ENCODE peak calls at places on chromosome 17, in ten cellular contexts. One of them, this sample, is unnamed.

GRCh38 chr17:15954222-15954621 is 9.3 kb downstream of the ADORA2B start:
- DNase-seq in HCT116: peak
- DNase-seq in RWPE1: peak
- DNase-seq in CD8-positive, alpha-beta memory T cell: no peak
- DNase-seq in H9: no peak
- DNase-seq in WERI-Rb-1: no peak
- DNase-seq in fibroblast of lung: peak
- DNase-seq in left lung: no peak
- DNase-seq in GM23338: no peak
- DNase-seq in left ventricle myocardium inferior: no peak
- DNase-seq in this sample: peak

GRCh38 chr17:77076046-77076882 is 64.5 kb upstream of the SEC14L1 start:
- DNase-seq in left ventricle myocardium inferior: no peak
- DNase-seq in WERI-Rb-1: no peak
- DNase-seq in CD8-positive, alpha-beta memory T cell: no peak
- DNase-seq in fibroblast of lung: no peak
- DNase-seq in RWPE1: no peak
- DNase-seq in left lung: peak
- DNase-seq in GM23338: no peak
- DNase-seq in HCT116: no peak
- DNase-seq in H9: no peak
- DNase-seq in this sample: no peak

GRCh38 chr17:42260318-42260717 is 15.9 kb downstream of the STAT5B start:
- DNase-seq in left ventricle myocardium inferior: no peak
- DNase-seq in GM23338: no peak
- DNase-seq in fibroblast of lung: no peak
- DNase-seq in left lung: no peak
- DNase-seq in CD8-positive, alpha-beta memory T cell: no peak
- DNase-seq in WERI-Rb-1: no peak
- DNase-seq in HCT116: no peak
- DNase-seq in H9: no peak
- DNase-seq in RWPE1: no peak
- DNase-seq in this sample: no peak

GRCh38 chr17:47210105-47210504 is 957 bp downstream of the MYL4 start:
- DNase-seq in left lung: no peak
- DNase-seq in left ventricle myocardium inferior: no peak
- DNase-seq in GM23338: no peak
- DNase-seq in WERI-Rb-1: no peak
- DNase-seq in HCT116: no peak
- DNase-seq in CD8-positive, alpha-beta memory T cell: no peak
- DNase-seq in H9: no peak
- DNase-seq in RWPE1: no peak
- DNase-seq in fibroblast of lung: no peak
- DNase-seq in this sample: no peak

GRCh38 chr17:32335647-32336046 is 6.3 kb downstream of the C17orf75 start:
- DNase-seq in H9: no peak
- DNase-seq in CD8-positive, alpha-beta memory T cell: no peak
- DNase-seq in GM23338: no peak
- DNase-seq in left ventricle myocardium inferior: no peak
- DNase-seq in fibroblast of lung: peak
- DNase-seq in RWPE1: no peak
- DNase-seq in left lung: no peak
- DNase-seq in WERI-Rb-1: no peak
- DNase-seq in HCT116: no peak
- DNase-seq in this sample: no peak

GRCh38 chr17:74235040-74235581 is 21.7 kb downstream of the TTYH2 start:
- DNase-seq in CD8-positive, alpha-beta memory T cell: no peak
- DNase-seq in fibroblast of lung: no peak
- DNase-seq in WERI-Rb-1: no peak
- DNase-seq in left ventricle myocardium inferior: no peak
- DNase-seq in GM23338: no peak
- DNase-seq in left lung: no peak
- DNase-seq in RWPE1: no peak
- DNase-seq in HCT116: no peak
- DNase-seq in H9: no peak
- DNase-seq in this sample: no peak

GRCh38 chr17:41071606-41072375 is 6.1 kb upstream of the KRTAP2-4 start:
- DNase-seq in GM23338: no peak
- DNase-seq in left ventricle myocardium inferior: no peak
- DNase-seq in CD8-positive, alpha-beta memory T cell: no peak
- DNase-seq in HCT116: no peak
- DNase-seq in WERI-Rb-1: no peak
- DNase-seq in left lung: no peak
- DNase-seq in RWPE1: no peak
- DNase-seq in fibroblast of lung: no peak
- DNase-seq in H9: no peak
- DNase-seq in this sample: no peak

GRCh38 chr17:64008346-64008745 is 10.2 kb downstream of the PRR29 start:
- DNase-seq in H9: no peak
- DNase-seq in HCT116: no peak
- DNase-seq in CD8-positive, alpha-beta memory T cell: no peak
- DNase-seq in fibroblast of lung: no peak
- DNase-seq in RWPE1: no peak
- DNase-seq in left ventricle myocardium inferior: no peak
- DNase-seq in GM23338: no peak
- DNase-seq in left lung: no peak
- DNase-seq in WERI-Rb-1: no peak
- DNase-seq in this sample: no peak

GRCh38 chr17:75864448-75864871 is 9.3 kb upstream of the WBP2 start:
- DNase-seq in left lung: no peak
- DNase-seq in GM23338: peak
- DNase-seq in HCT116: no peak
- DNase-seq in RWPE1: no peak
- DNase-seq in WERI-Rb-1: no peak
- DNase-seq in CD8-positive, alpha-beta memory T cell: peak
- DNase-seq in fibroblast of lung: peak
- DNase-seq in left ventricle myocardium inferior: peak
- DNase-seq in H9: peak
- DNase-seq in this sample: no peak

GRCh38 chr17:29012535-29012934 is 6.7 kb upstream of the SEZ6 start:
- DNase-seq in RWPE1: no peak
- DNase-seq in GM23338: no peak
- DNase-seq in HCT116: no peak
- DNase-seq in CD8-positive, alpha-beta memory T cell: no peak
- DNase-seq in H9: no peak
- DNase-seq in left ventricle myocardium inferior: no peak
- DNase-seq in fibroblast of lung: no peak
- DNase-seq in WERI-Rb-1: no peak
- DNase-seq in left lung: no peak
- DNase-seq in this sample: no peak

GRCh38 chr17:41689497-41690299 is 1.0 kb downstream of the EIF1 start:
- DNase-seq in RWPE1: no peak
- DNase-seq in HCT116: no peak
- DNase-seq in CD8-positive, alpha-beta memory T cell: peak
- DNase-seq in H9: no peak
- DNase-seq in left lung: no peak
- DNase-seq in GM23338: peak
- DNase-seq in left ventricle myocardium inferior: no peak
- DNase-seq in WERI-Rb-1: peak
- DNase-seq in fibroblast of lung: peak
- DNase-seq in this sample: no peak

GRCh38 chr17:29645516-29646051 is 22.9 kb upstream of the CORO6 start:
- DNase-seq in left lung: no peak
- DNase-seq in left ventricle myocardium inferior: peak
- DNase-seq in CD8-positive, alpha-beta memory T cell: no peak
- DNase-seq in WERI-Rb-1: no peak
- DNase-seq in fibroblast of lung: peak
- DNase-seq in RWPE1: no peak
- DNase-seq in HCT116: no peak
- DNase-seq in H9: no peak
- DNase-seq in GM23338: no peak
- DNase-seq in this sample: no peak

GRCh38 chr17:602436-602835 is 112.2 kb downstream of the VPS53 start:
- DNase-seq in CD8-positive, alpha-beta memory T cell: no peak
- DNase-seq in HCT116: no peak
- DNase-seq in WERI-Rb-1: no peak
- DNase-seq in fibroblast of lung: no peak
- DNase-seq in GM23338: no peak
- DNase-seq in left lung: no peak
- DNase-seq in RWPE1: no peak
- DNase-seq in left ventricle myocardium inferior: no peak
- DNase-seq in H9: no peak
- DNase-seq in this sample: no peak

GRCh38 chr17:76267051-76267576 is 2.0 kb downstream of the UBALD2 start:
- DNase-seq in H9: no peak
- DNase-seq in GM23338: no peak
- DNase-seq in HCT116: no peak
- DNase-seq in RWPE1: no peak
- DNase-seq in left ventricle myocardium inferior: no peak
- DNase-seq in left lung: no peak
- DNase-seq in CD8-positive, alpha-beta memory T cell: no peak
- DNase-seq in fibroblast of lung: no peak
- DNase-seq in WERI-Rb-1: no peak
- DNase-seq in this sample: no peak

GRCh38 chr17:8947201-8947600 is 18.3 kb downstream of the PIK3R5 start:
- DNase-seq in left ventricle myocardium inferior: no peak
- DNase-seq in WERI-Rb-1: no peak
- DNase-seq in fibroblast of lung: no peak
- DNase-seq in GM23338: no peak
- DNase-seq in HCT116: peak
- DNase-seq in H9: no peak
- DNase-seq in left lung: no peak
- DNase-seq in CD8-positive, alpha-beta memory T cell: no peak
- DNase-seq in RWPE1: no peak
- DNase-seq in this sample: no peak

GRCh38 chr17:2040942-2041560 is 771 bp upstream of the OVCA2 start:
- DNase-seq in fibroblast of lung: no peak
- DNase-seq in H9: no peak
- DNase-seq in RWPE1: no peak
- DNase-seq in left ventricle myocardium inferior: no peak
- DNase-seq in CD8-positive, alpha-beta memory T cell: no peak
- DNase-seq in WERI-Rb-1: peak
- DNase-seq in left lung: no peak
- DNase-seq in HCT116: no peak
- DNase-seq in GM23338: no peak
- DNase-seq in this sample: no peak

GRCh38 chr17:79711715-79712305 is 18.9 kb upstream of the ENPP7 start:
- DNase-seq in H9: peak
- DNase-seq in WERI-Rb-1: no peak
- DNase-seq in fibroblast of lung: no peak
- DNase-seq in left ventricle myocardium inferior: no peak
- DNase-seq in CD8-positive, alpha-beta memory T cell: no peak
- DNase-seq in RWPE1: no peak
- DNase-seq in GM23338: peak
- DNase-seq in left lung: no peak
- DNase-seq in HCT116: no peak
- DNase-seq in this sample: no peak

GRCh38 chr17:45218895-45219661 is 2.6 kb upstream of the FMNL1 start:
- DNase-seq in H9: peak
- DNase-seq in left ventricle myocardium inferior: peak
- DNase-seq in CD8-positive, alpha-beta memory T cell: peak
- DNase-seq in RWPE1: peak
- DNase-seq in GM23338: peak
- DNase-seq in left lung: peak
- DNase-seq in fibroblast of lung: peak
- DNase-seq in WERI-Rb-1: peak
- DNase-seq in HCT116: peak
- DNase-seq in this sample: no peak

GRCh38 chr17:50946891-50947843 is 81.0 kb upstream of the TOB1 start:
- DNase-seq in left ventricle myocardium inferior: no peak
- DNase-seq in H9: peak
- DNase-seq in WERI-Rb-1: peak
- DNase-seq in fibroblast of lung: no peak
- DNase-seq in CD8-positive, alpha-beta memory T cell: no peak
- DNase-seq in GM23338: no peak
- DNase-seq in HCT116: no peak
- DNase-seq in RWPE1: no peak
- DNase-seq in left lung: no peak
- DNase-seq in this sample: no peak
- H3K27ac ChIP-seq in left ventricle myocardium inferior: peak
- H3K27ac ChIP-seq in H9: no peak
- H3K27ac ChIP-seq in WERI-Rb-1: peak
- H3K27ac ChIP-seq in fibroblast of lung: no peak
- H3K27ac ChIP-seq in CD8-positive, alpha-beta memory T cell: peak
- H3K27ac ChIP-seq in GM23338: no peak
- H3K27ac ChIP-seq in HCT116: no peak
- H3K27ac ChIP-seq in RWPE1: peak
- H3K27ac ChIP-seq in left lung: no peak
- H3K27ac ChIP-seq in this sample: no peak

DNA sequence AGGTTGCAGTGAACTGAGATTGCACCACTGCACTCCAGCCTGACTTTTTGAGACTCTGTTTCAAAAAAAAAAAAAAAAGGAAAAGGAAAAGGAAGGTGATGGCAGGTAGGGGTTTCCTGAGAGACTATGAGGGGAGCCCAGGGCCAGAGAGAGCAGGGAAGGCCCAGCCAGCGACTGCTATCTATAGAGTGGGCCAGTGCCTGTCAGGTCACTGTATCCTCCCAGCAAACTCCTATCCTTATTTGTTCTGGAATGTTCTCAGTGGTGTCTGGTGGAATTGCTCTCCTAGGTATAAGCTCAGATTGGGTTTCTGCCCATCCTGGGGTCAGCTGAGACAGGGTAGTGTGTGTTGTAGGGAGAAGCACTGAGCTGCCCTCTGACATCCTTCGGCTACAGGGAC is 14.9 kb upstream of the TMEM11 start:
- DNase-seq in fibroblast of lung: no peak
- DNase-seq in H9: no peak
- DNase-seq in left ventricle myocardium inferior: no peak
- DNase-seq in CD8-positive, alpha-beta memory T cell: no peak
- DNase-seq in GM23338: no peak
- DNase-seq in RWPE1: no peak
- DNase-seq in left lung: no peak
- DNase-seq in HCT116: no peak
- DNase-seq in WERI-Rb-1: no peak
- DNase-seq in this sample: no peak
- H3K27ac ChIP-seq in fibroblast of lung: no peak
- H3K27ac ChIP-seq in H9: no peak
- H3K27ac ChIP-seq in left ventricle myocardium inferior: no peak
- H3K27ac ChIP-seq in CD8-positive, alpha-beta memory T cell: no peak
- H3K27ac ChIP-seq in GM23338: no peak
- H3K27ac ChIP-seq in RWPE1: no peak
- H3K27ac ChIP-seq in left lung: no peak
- H3K27ac ChIP-seq in HCT116: no peak
- H3K27ac ChIP-seq in WERI-Rb-1: no peak
- H3K27ac ChIP-seq in this sample: no peak

DNA sequence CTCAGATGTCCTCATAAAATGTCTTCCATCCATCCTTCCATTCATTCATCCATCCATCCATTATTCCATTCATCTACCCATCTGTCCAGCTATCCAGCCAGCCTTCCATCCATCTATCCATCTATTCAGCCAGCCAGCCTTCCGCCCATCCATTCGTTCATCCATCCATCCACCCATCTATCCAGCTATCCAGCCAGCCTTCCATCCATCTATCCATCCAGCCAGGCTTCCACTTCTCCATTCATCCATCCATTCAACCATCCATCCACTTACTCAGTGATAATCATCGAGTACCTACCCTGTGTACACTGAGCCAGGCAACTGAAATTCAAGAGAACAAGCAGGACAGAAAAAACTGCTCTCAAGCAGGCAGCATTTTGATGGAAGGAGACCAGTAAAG is 4.6 kb upstream of the CCDC182 start:
- DNase-seq in WERI-Rb-1: no peak
- DNase-seq in CD8-positive, alpha-beta memory T cell: no peak
- DNase-seq in GM23338: no peak
- DNase-seq in left ventricle myocardium inferior: no peak
- DNase-seq in RWPE1: no peak
- DNase-seq in H9: no peak
- DNase-seq in fibroblast of lung: no peak
- DNase-seq in left lung: no peak
- DNase-seq in HCT116: no peak
- DNase-seq in this sample: no peak
- H3K27ac ChIP-seq in WERI-Rb-1: no peak
- H3K27ac ChIP-seq in CD8-positive, alpha-beta memory T cell: no peak
- H3K27ac ChIP-seq in GM23338: no peak
- H3K27ac ChIP-seq in left ventricle myocardium inferior: no peak
- H3K27ac ChIP-seq in RWPE1: no peak
- H3K27ac ChIP-seq in H9: no peak
- H3K27ac ChIP-seq in fibroblast of lung: no peak
- H3K27ac ChIP-seq in left lung: no peak
- H3K27ac ChIP-seq in HCT116: no peak
- H3K27ac ChIP-seq in this sample: no peak

GRCh38 chr17:39772987-39773664 is 35.4 kb downstream of the GRB7 start:
- DNase-seq in H9: no peak
- DNase-seq in CD8-positive, alpha-beta memory T cell: no peak
- DNase-seq in RWPE1: no peak
- DNase-seq in WERI-Rb-1: no peak
- DNase-seq in left lung: no peak
- DNase-seq in left ventricle myocardium inferior: no peak
- DNase-seq in HCT116: no peak
- DNase-seq in GM23338: no peak
- DNase-seq in fibroblast of lung: no peak
- DNase-seq in this sample: no peak
- H3K27ac ChIP-seq in H9: no peak
- H3K27ac ChIP-seq in CD8-positive, alpha-beta memory T cell: peak
- H3K27ac ChIP-seq in RWPE1: no peak
- H3K27ac ChIP-seq in WERI-Rb-1: no peak
- H3K27ac ChIP-seq in left lung: peak
- H3K27ac ChIP-seq in left ventricle myocardium inferior: no peak
- H3K27ac ChIP-seq in HCT116: no peak
- H3K27ac ChIP-seq in GM23338: no peak
- H3K27ac ChIP-seq in fibroblast of lung: no peak
- H3K27ac ChIP-seq in this sample: no peak

This sample was measured in epithelial cell of prostate.